ENCODE peak calls at places on chromosomes 12 and 14, in four cellular contexts. I is D721Med, M is omental fat pad, Y is left cardiac atrium. O is an unnamed sample.

GRCh38 chr12:4449862-4450222 is 4.2 kb upstream of the FGF6 start:
- DNase-seq in M (no peak), Y (no peak), I (no peak), O (no peak)

GRCh38 chr12:123254853-123255446 is 16.7 kb downstream of the CDK2AP1 start:
- DNase-seq in M (no peak), I (no peak), Y (no peak), O (no peak)

GRCh38 chr12:120887253-120888043 is 16.7 kb downstream of the SPPL3 start:
- DNase-seq in M (no peak), I (no peak), Y (no peak), O (no peak)

GRCh38 chr14:99253890-99254289 is 18.1 kb downstream of the BCL11B start:
- DNase-seq in Y (no peak), I (no peak), M (no peak), O (no peak)

GRCh38 chr12:97835541-97835940 is 372.9 kb downstream of the RMST start:
- DNase-seq in I (no peak), Y (no peak), M (no peak), O (no peak)

GRCh38 chr12:62260733-62261683 is 804 bp downstream of the USP15 start:
- DNase-seq in M (no peak), I (no peak), Y (no peak), O (peak)

GRCh38 chr14:104521816-104522745 is 57.5 kb upstream of the C14orf180 start:
- DNase-seq in M (no peak), Y (no peak), I (no peak), O (no peak)

GRCh38 chr12:98373019-98373554 is 142.3 kb upstream of the TMPO start:
- DNase-seq in M (no peak), I (no peak), Y (no peak), O (peak)

GRCh38 chr14:73721101-73721821 is 7.1 kb upstream of the PNMA1 start:
- DNase-seq in M (no peak), I (no peak), Y (no peak), O (no peak)

GRCh38 chr14:31261859-31262739 is 54.5 kb upstream of the HECTD1 start:
- DNase-seq in M (no peak), I (no peak), Y (no peak), O (no peak)

GRCh38 chr12:131386167-131386521 is 324.7 kb upstream of the SFSWAP start:
- DNase-seq in Y (no peak), M (no peak), I (no peak), O (no peak)

GRCh38 chr12:89417246-89417977 is 65.1 kb upstream of the DUSP6 start:
- DNase-seq in Y (no peak), M (no peak), I (no peak), O (no peak)

GRCh38 chr14:22854963-22855724 is 16.4 kb upstream of the LRP10 start:
- DNase-seq in Y (no peak), M (no peak), I (no peak), O (no peak)

O was measured in GM13976.